ENCODE peak calls at places on chromosomes 5 and 9, in six cellular contexts. U is ELF-1; V is stimulated activated CD4-positive, alpha-beta T cell treated with anti-CD3 and anti-CD28 coated beads, Interleukin-2, amount 100 ng/mL, for 24 hours; M is T-helper 1 cell; Y is H9; S is neural progenitor cell. N is an unnamed sample.
A peak's percentile ranks its signal among the peaks of the same experiment; 100 is the strongest.

GRCh38 chr9:132632426-132632825 is 37.4 kb downstream of the DDX31 start:
- DNase-seq in U (no peak), V (no peak), M (no peak), Y (no peak), S (no peak), N (no peak)

GRCh38 chr5:89232139-89232603 is 349.2 kb upstream of the MEF2C start:
- DNase-seq in U (no peak), V (no peak), M (no peak), Y (no peak), S (no peak), N (no peak)

GRCh38 chr5:167339205-167339604 is 952.2 kb upstream of the WWC1 start:
- DNase-seq in U (no peak), V (no peak), M (no peak), Y (no peak), S (no peak), N (no peak)

GRCh38 chr9:131277673-131278420 is 1.5 kb upstream of the FAM78A start:
- DNase-seq in U (peak; percentile 69), V (peak; percentile 74), M (peak; percentile 65), Y (peak; percentile 93), S (peak; percentile 96), N (peak; percentile 87)

GRCh38 chr5:147080391-147080790 is 154.4 kb upstream of the STK32A start:
- DNase-seq in U (no peak), V (no peak), M (no peak), Y (no peak), S (no peak), N (no peak)

GRCh38 chr9:101485873-101486692 is 47.6 kb upstream of the RNF20 start:
- DNase-seq in U (peak; percentile 43), V (no peak), M (no peak), Y (peak; percentile 75), S (peak; percentile 68), N (no peak)

GRCh38 chr5:163115011-163115410 is 322.4 kb upstream of the CCNG1 start:
- DNase-seq in U (no peak), V (no peak), M (no peak), Y (no peak), S (no peak), N (no peak)

GRCh38 chr5:37665889-37666288 is 174.0 kb downstream of the GDNF start:
- DNase-seq in U (peak; percentile 12), V (no peak), M (no peak), Y (no peak), S (no peak), N (peak; percentile 15)

GRCh38 chr5:98214240-98215051 is 559.0 kb upstream of the RGMB start:
- DNase-seq in U (no peak), V (no peak), M (no peak), Y (no peak), S (peak; percentile 35), N (no peak)

GRCh38 chr9:84953797-84954695 is 284.5 kb downstream of the NTRK2 start:
- DNase-seq in U (peak; percentile 90), V (peak; percentile 35), M (no peak), Y (peak; percentile 87), S (peak; percentile 86), N (peak; percentile 80)

GRCh38 chr9:138008081-138008841 is 130.7 kb downstream of the CACNA1B start:
- DNase-seq in U (no peak), V (no peak), M (no peak), Y (no peak), S (no peak), N (no peak)

GRCh38 chr5:152505442-152506042 is 100.5 kb upstream of the NMUR2 start:
- DNase-seq in U (peak; percentile 40), V (peak; percentile 46), M (peak; percentile 20), Y (peak; percentile 56), S (peak; percentile 82), N (peak; percentile 78)

GRCh38 chr5:132905938-132906337 is 32.5 kb downstream of the LEAP2 start:
- DNase-seq in U (no peak), V (no peak), M (no peak), Y (no peak), S (no peak), N (no peak)

GRCh38 chr5:115461506-115462290 is 82.9 kb downstream of the FEM1C start:
- DNase-seq in U (no peak), V (no peak), M (no peak), Y (no peak), S (no peak), N (no peak)

GRCh38 chr5:91189480-91190332 is 193.4 kb downstream of the ARRDC3 start:
- DNase-seq in U (peak; percentile 36), V (no peak), M (no peak), Y (no peak), S (no peak), N (no peak)

GRCh38 chr5:71697967-71698366 is 21.1 kb upstream of the CARTPT start:
- DNase-seq in U (peak; percentile 83), V (no peak), M (no peak), Y (peak; percentile 86), S (peak; percentile 59), N (no peak)

N was measured in hippocampal formation.